ENCODE peak calls at places on chromosomes 3 and 15, in six cellular contexts. J is SK-N-SH, D is WTC11, C is A549, X is K562, G is HCT116. F is an unnamed sample.
A peak's percentile ranks its signal among the peaks of the same experiment; 100 is the strongest.

GRCh38 chr3:119774419-119774818 is 7.5 kb upstream of the NR1I2 start:
- DNase-seq in G (no peak), C (no peak), X (no peak), J (no peak), D (no peak), F (no peak)

GRCh38 chr15:55322452-55322851 is 3.4 kb downstream of the PIGB start:
- DNase-seq in D (no peak), J (no peak), C (no peak), G (no peak), X (no peak), F (no peak)

GRCh38 chr3:24047513-24047912 is 102.4 kb downstream of the NR1D2 start:
- DNase-seq in X (no peak), C (no peak), J (no peak), D (no peak), G (no peak), F (no peak)

GRCh38 chr15:61079529-61079928 is 149.6 kb downstream of the RORA start:
- DNase-seq in C (no peak), G (no peak), X (no peak), J (no peak), D (no peak), F (no peak)

GRCh38 chr3:8741581-8742355 is 8.2 kb downstream of the CAV3 start:
- DNase-seq in G (peak; percentile 42), C (peak; percentile 84), J (peak; percentile 42), D (peak; percentile 58), X (peak; percentile 68), F (peak; percentile 70)

GRCh38 chr3:171700653-171701052 is 109.6 kb downstream of the PLD1 start:
- DNase-seq in G (no peak), J (no peak), D (no peak), X (no peak), C (no peak), F (no peak)

GRCh38 chr15:69225355-69226027 is 65.1 kb downstream of the GLCE start:
- DNase-seq in X (no peak), D (no peak), C (peak; percentile 55), G (peak; percentile 26), J (peak; percentile 36), F (no peak)

GRCh38 chr3:150764607-150765366 is 1.8 kb upstream of the SIAH2 start:
- DNase-seq in X (no peak), G (no peak), J (no peak), D (no peak), C (no peak), F (no peak)

GRCh38 chr3:159455741-159456181 is 532.9 kb upstream of the IL12A start:
- DNase-seq in G (no peak), X (no peak), J (no peak), D (no peak), C (no peak), F (no peak)

GRCh38 chr3:159453036-159453435 is 535.6 kb upstream of the IL12A start:
- DNase-seq in D (no peak), C (no peak), G (no peak), J (peak; percentile 8), X (no peak), F (no peak)

GRCh38 chr3:159458982-159459381 is 529.7 kb upstream of the IL12A start:
- DNase-seq in D (no peak), G (no peak), X (no peak), J (no peak), C (no peak), F (no peak)

DNA sequence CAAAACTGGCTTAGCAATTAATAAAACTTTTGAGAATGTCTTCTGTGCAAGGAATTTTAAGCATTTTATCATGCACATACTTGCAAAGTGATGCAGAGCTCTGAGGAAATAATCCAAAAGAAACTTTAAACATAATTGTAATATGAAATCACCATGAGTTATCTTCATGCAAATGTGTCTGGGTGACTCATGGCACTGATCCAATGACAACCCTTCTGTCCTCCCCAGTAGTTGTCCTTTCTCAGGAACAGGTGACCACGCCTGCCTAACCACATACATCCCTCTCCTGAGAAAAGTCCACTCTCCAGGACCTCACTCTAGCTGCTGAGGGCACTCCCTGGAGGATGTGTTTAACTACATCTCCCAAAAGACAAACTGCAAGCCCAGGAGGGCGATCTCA is 530.6 kb upstream of the IL12A start:
- DNase-seq in J (no peak), G (no peak), D (peak; percentile 11), X (no peak), C (peak; percentile 35), F (no peak)
- TF ChIP-seq MAX in J (no peak), G (no peak), D (no peak), X (no peak), C (no peak), F (no peak)

DNA sequence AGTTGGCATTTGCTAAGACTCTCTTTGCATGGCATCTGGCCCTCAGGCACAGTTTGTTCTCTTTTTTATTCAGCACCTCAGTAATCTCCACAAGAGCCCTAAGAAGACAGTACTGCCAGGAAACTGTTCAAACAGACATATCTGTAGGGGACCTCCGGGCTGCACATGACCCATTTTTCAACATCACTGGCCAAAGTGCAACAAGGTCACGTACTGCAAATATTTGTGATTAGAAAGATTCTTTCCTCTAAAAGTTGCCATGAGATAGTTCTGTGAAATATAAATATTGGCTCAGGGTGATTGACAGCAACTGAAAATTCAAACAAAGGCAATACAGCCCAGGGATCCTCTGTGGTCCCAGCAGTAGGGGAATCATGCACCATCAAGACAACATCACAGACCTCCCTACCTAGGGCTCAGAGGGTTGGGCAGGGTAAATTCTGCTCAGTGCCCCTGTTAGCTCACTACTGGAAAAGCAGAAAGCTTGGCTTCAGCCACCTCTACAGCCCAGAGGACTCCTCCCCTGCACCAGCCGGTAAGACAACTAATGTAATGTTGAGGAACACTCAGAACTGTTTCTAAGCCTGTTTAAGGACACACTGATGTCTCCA is 117.5 kb upstream of the LPP start:
- DNase-seq in X (no peak), J (no peak), G (no peak), C (peak; percentile 87), D (no peak), F (no peak)
- TF ChIP-seq MAX in X (no peak), J (no peak), G (no peak), C (no peak), D (no peak), F (no peak)

DNA sequence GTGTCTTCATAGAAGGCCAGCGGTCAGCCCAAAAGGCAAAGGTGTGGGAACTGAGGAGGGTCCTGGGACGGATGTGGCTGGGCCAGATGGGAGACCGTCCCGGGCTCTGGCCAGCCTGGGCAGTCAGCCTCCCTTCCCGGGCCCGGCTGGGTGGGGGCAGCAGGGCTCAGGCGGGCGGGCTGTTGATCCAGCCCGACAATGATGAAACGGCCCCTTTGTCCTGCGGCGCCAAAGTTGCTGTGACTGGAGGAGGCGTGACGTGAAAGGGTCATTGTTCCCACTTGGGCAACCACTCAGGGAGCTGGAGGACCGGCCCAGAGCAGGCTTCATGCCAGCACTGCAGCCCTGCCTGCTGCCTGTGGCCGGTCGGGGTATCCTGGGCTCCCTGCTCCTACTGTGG is 16.5 kb downstream of the DUSP7 start:
- DNase-seq in G (no peak), D (no peak), C (no peak), X (no peak), J (no peak), F (no peak)
- TF ChIP-seq MAX in G (no peak), D (no peak), C (no peak), X (no peak), J (no peak), F (no peak)

GRCh38 chr15:39058371-39059131 is 493.9 kb upstream of the RASGRP1 start:
- DNase-seq in J (no peak), X (no peak), C (no peak), D (no peak), G (no peak), F (no peak)

GRCh38 chr15:39054128-39054732 is 489.6 kb upstream of the RASGRP1 start:
- DNase-seq in C (no peak), J (no peak), G (no peak), D (no peak), X (no peak), F (no peak)

GRCh38 chr15:39056357-39056756 is 491.7 kb upstream of the RASGRP1 start:
- DNase-seq in C (no peak), J (no peak), X (no peak), D (no peak), G (no peak), F (no peak)

GRCh38 chr15:39061952-39062464 is 497.4 kb upstream of the RASGRP1 start:
- DNase-seq in J (no peak), D (no peak), X (no peak), C (no peak), G (no peak), F (no peak)

DNA sequence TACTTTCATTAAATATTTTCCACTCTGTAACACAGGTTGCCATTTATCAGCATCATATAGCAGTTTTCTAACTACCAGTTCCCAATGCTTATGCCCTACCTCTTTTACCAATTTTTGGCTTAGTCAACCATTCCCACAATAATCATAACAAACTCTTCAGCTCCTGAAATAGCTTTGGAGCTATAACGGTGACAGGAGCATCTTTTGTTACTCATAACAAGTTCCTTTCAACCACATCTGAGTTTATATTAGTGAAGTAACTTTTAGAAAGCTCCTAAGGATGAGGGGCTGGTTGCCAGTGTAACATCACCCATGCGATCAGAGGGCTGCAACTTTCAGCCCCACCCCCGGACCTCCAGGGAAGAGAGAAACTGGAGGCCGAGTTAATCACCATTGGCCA is 495.3 kb upstream of the RASGRP1 start:
- DNase-seq in X (no peak), C (no peak), D (no peak), J (no peak), G (no peak), F (no peak)
- TF ChIP-seq MAX in X (no peak), C (no peak), D (no peak), J (no peak), G (no peak), F (no peak)

GRCh38 chr3:48784426-48785120 is 63.1 kb downstream of the PRKAR2A start:
- DNase-seq in J (no peak), D (no peak), G (no peak), X (no peak), C (no peak), F (no peak)
- TF ChIP-seq MAX in J (no peak), D (no peak), G (no peak), X (no peak), C (no peak), F (no peak)

DNA sequence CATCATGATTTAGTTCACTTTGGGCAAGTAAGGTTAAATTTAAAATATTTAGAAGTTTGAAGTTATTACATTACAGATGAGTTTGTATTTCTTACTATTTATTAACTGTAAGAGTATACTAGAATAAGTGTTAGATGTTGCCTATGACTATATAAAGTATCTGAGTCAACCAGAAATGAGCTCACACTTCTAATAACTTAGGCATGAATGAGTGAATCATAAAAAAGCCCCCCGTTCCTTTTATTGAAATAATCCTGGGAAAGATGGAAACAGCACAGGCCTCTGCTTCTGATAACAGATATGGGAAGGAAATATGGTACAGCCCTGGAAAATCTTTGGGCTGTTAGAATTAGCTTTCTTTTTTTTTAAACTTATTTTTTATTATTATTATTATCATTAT is 66.6 kb upstream of the TGFBR2 start:
- DNase-seq in X (no peak), G (no peak), J (no peak), D (no peak), C (no peak), F (no peak)
- TF ChIP-seq MAX in X (no peak), G (no peak), J (no peak), D (no peak), C (no peak), F (no peak)

F was measured in H1.